ENCODE peak calls at places on chromosomes 5 and 9, in eight cellular contexts. N, P, H, Y, W, X, A and U are unnamed samples.

GRCh38 chr5:178214160-178214803 is 9.9 kb downstream of the HNRNPAB start:
- DNase-seq in P (no peak), X (no peak), H (no peak), A (no peak), N (no peak), W (no peak), Y (no peak), U (no peak)

GRCh38 chr5:34891981-34892380 is 23.3 kb downstream of the RAD1 start:
- DNase-seq in A (peak), W (no peak), H (no peak), X (no peak), N (no peak), Y (peak), P (no peak), U (no peak)

GRCh38 chr5:147483961-147484707 is 25.7 kb downstream of the DPYSL3 start:
- DNase-seq in W (peak), N (no peak), Y (peak), P (no peak), H (no peak), A (peak), X (peak), U (no peak)

GRCh38 chr9:128276574-128277270 is 646 bp downstream of the SWI5 start:
- DNase-seq in X (no peak), H (peak), A (peak), N (no peak), W (peak), P (no peak), Y (peak), U (no peak)

GRCh38 chr5:93417500-93417899 is 163.5 kb downstream of the NR2F1-AS1 start:
- DNase-seq in Y (no peak), X (no peak), A (no peak), P (no peak), H (no peak), N (no peak), W (no peak), U (no peak)

GRCh38 chr5:399296-400281 is 43.4 kb upstream of the EXOC3 start:
- DNase-seq in Y (peak), P (no peak), X (peak), N (peak), H (peak), A (peak), W (peak), U (peak)

GRCh38 chr9:32926901-32927300 is 74.5 kb downstream of the APTX start:
- DNase-seq in P (no peak), Y (no peak), W (no peak), H (no peak), X (no peak), A (peak), N (no peak), U (no peak)

GRCh38 chr5:102511666-102512065 is 12.9 kb upstream of the SLCO6A1 start:
- DNase-seq in P (no peak), H (no peak), A (peak), Y (peak), N (no peak), W (no peak), X (no peak), U (no peak)

GRCh38 chr9:114539718-114540410 is 34.6 kb upstream of the WHRN start:
- DNase-seq in Y (no peak), X (no peak), H (no peak), A (no peak), N (no peak), P (no peak), W (no peak), U (no peak)

GRCh38 chr5:56078675-56079500 is 84.1 kb upstream of the IL6ST start:
- DNase-seq in P (no peak), N (no peak), Y (peak), W (no peak), X (peak), A (no peak), H (no peak), U (no peak)

GRCh38 chr9:120080781-120081180 is 499.2 kb downstream of the CDK5RAP2 start:
- DNase-seq in P (no peak), N (no peak), A (no peak), H (peak), Y (no peak), X (no peak), W (no peak), U (no peak)

GRCh38 chr5:151660616-151661015 is 26.1 kb downstream of the SPARC start:
- DNase-seq in N (no peak), A (peak), H (no peak), P (no peak), Y (peak), X (no peak), W (no peak), U (no peak)

GRCh38 chr5:135037519-135038201 is 3.6 kb upstream of the PITX1 start:
- DNase-seq in X (no peak), H (no peak), P (no peak), Y (no peak), N (no peak), W (no peak), A (no peak), U (no peak)

GRCh38 chr9:108550111-108550510 is 305.7 kb downstream of the ACTL7B start:
- DNase-seq in H (no peak), Y (peak), P (no peak), X (no peak), W (no peak), N (no peak), A (no peak), U (no peak)

GRCh38 chr5:134046801-134047707 is 42.3 kb upstream of the VDAC1 start:
- DNase-seq in H (no peak), N (no peak), X (no peak), A (no peak), Y (no peak), W (no peak), P (no peak), U (no peak)

GRCh38 chr5:72522607-72523006 is 15.4 kb upstream of the ZNF366 start:
- DNase-seq in W (no peak), N (no peak), P (no peak), X (no peak), H (no peak), A (no peak), Y (no peak), U (no peak)

GRCh38 chr5:78821519-78821918 is 163.6 kb downstream of the ARSB start:
- DNase-seq in P (no peak), Y (no peak), H (no peak), A (no peak), N (no peak), W (no peak), X (no peak), U (no peak)